ENCODE peak calls at places on chromosomes 5 and 9, in nine cellular contexts. I is IMR-90; H is RWPE2; V is heart right ventricle; K is CD4-positive, alpha-beta memory T cell; N is AG04450; B is HCT116; E is ovary; O is hepatocyte. C is an unnamed sample.

GRCh38 chr5:14668247-14668646 is 3.7 kb downstream of the OTULIN start:
- DNase-seq in I (no peak), H (no peak), V (no peak), K (peak; percentile 61), N (no peak), B (no peak), E (no peak), O (no peak), C (no peak)

GRCh38 chr9:138007566-138008080 is 130.0 kb downstream of the CACNA1B start:
- DNase-seq in I (no peak), H (no peak), V (no peak), K (no peak), N (no peak), B (no peak), E (peak; percentile 12), O (peak; percentile 2), C (no peak)

GRCh38 chr5:176837707-176838115 is 27.4 kb downstream of the UNC5A start:
- DNase-seq in I (peak; percentile 83), H (peak; percentile 92), V (peak; percentile 90), K (peak; percentile 73), N (peak; percentile 53), B (peak; percentile 61), E (peak; percentile 93), O (peak; percentile 97), C (peak; percentile 16)

GRCh38 chr5:150589791-150590601 is 50.5 kb upstream of the SYNPO start:
- DNase-seq in I (peak; percentile 62), H (peak; percentile 55), V (peak; percentile 72), K (no peak), N (no peak), B (no peak), E (peak; percentile 90), O (peak; percentile 81), C (no peak)

GRCh38 chr5:59296317-59297264 is 596.9 kb downstream of the PDE4D start:
- DNase-seq in I (peak; percentile 30), H (no peak), V (no peak), K (no peak), N (no peak), B (no peak), E (no peak), O (no peak), C (no peak)

GRCh38 chr9:27261517-27262211 is 35.3 kb downstream of the EQTN start:
- DNase-seq in I (peak; percentile 17), H (no peak), V (no peak), K (no peak), N (peak; percentile 11), B (no peak), E (no peak), O (no peak), C (no peak)

GRCh38 chr9:132018957-132019405 is 60.7 kb downstream of the MED27 start:
- DNase-seq in I (peak; percentile 24), H (no peak), V (no peak), K (no peak), N (no peak), B (no peak), E (no peak), O (no peak), C (no peak)

GRCh38 chr9:137339045-137339444 is 37.0 kb upstream of the NRARP start:
- DNase-seq in I (peak; percentile 17), H (no peak), V (no peak), K (no peak), N (no peak), B (no peak), E (no peak), O (no peak), C (no peak)

GRCh38 chr5:71974622-71975021 is 132.7 kb upstream of the MAP1B start:
- DNase-seq in I (no peak), H (no peak), V (no peak), K (no peak), N (no peak), B (no peak), E (no peak), O (no peak), C (no peak)

GRCh38 chr9:759541-759940 is 82.0 kb upstream of the DMRT1 start:
- DNase-seq in I (no peak), H (no peak), V (no peak), K (no peak), N (no peak), B (no peak), E (no peak), O (no peak), C (no peak)

DNA sequence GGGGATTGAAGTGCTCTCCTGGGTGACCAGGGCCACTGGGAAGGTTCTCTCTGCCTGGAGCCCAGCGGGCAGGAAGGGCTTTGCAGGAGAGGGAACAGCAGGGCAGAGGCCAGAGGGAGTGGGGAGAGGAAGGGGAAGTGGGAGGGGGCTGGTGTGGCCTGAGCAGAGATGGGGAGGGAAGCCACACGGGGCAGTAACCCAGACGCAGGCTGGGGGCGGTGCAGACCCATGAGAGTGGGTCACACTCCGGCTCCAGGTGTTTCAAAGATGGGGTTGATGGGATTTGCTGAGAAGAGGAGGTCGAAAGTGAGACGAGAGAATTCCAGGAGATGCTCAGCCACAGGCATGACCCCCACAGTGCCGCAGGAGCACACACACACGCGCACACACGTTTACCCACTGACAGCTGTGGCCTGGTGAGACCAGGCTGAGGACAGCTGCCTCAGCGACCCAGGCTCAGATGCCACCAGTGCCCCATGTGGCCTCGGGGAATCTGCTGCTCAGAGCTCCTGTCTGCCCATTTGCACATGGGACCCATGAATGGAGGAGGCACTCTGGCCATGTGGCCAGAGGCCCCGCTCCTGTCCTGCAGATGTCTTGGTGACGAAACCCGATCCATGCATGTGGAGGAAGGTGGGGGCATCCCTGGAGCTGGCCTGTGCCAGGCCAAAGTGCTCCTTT is 32.7 kb upstream of the FCN2 start:
- DNase-seq in I (no peak), H (no peak), V (no peak), K (no peak), N (no peak), B (no peak), E (no peak), O (no peak), C (no peak)
- H3K27ac ChIP-seq in I (no peak overlapping the region), H (no peak overlapping the region), V (no peak overlapping the region), K (no peak overlapping the region), N (no peak overlapping the region), B (no peak overlapping the region), E (no peak overlapping the region), O (no peak overlapping the region), C (no peak overlapping the region)

DNA sequence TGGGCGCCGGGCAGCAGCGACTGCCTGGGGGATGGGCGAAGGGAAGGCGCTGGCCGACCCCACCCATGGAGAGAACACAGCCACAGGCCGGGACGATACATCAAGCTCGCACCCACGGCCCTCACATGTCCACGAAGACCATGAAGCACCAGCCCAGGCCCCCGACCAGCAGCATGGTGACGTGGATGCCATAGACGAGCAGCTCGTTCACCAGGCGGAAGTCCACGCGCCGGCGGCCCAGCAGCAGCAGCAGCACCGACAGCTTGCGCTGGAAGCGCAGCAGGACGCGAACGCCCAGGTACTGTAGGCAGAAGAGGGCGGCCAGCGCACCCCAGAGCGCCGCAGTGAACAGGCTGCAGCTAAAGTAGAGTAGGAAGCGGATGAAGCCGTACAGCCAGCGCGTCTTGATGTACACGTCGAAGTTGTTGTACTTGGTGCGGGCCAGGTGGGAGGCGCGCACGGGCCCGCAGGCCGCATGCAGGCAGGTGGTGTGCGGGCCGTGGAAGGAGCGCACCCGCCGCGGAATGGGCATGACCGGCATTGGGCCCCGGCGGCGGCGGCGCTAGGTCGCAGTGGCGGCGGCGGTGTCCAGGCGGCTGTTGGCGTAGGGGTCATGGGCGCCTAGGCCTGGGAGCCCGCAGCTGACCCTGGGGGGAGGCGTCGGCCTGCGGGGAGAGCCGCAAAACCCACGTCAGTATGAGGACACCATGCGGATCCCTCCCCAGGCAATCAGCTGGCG is 2.1 kb downstream of the TMEM250 start:
- DNase-seq in I (no peak), H (no peak), V (no peak), K (no peak), N (no peak), B (no peak), E (no peak), O (no peak), C (no peak)
- H3K27ac ChIP-seq in I (no peak overlapping the region), H (no peak overlapping the region), V (no peak overlapping the region), K (no peak overlapping the region), N (no peak overlapping the region), B (peak overlapping the region; percentile 100), E (no peak overlapping the region), O (peak overlapping the region; percentile 98), C (no peak overlapping the region)

GRCh38 chr9:104854613-104855012 is 73.3 kb downstream of the ABCA1 start:
- DNase-seq in I (no peak), H (no peak), V (no peak), K (no peak), N (no peak), B (no peak), E (no peak), O (no peak), C (peak; percentile 84)
- H3K27ac ChIP-seq in I (no peak overlapping the region), H (peak overlapping the region; percentile 83), V (no peak overlapping the region), K (no peak overlapping the region), N (no peak overlapping the region), B (no peak overlapping the region), E (no peak overlapping the region), O (peak overlapping the region; percentile 59), C (peak overlapping the region; percentile 87)

GRCh38 chr5:6359941-6360683 is 18.2 kb downstream of the MED10 start:
- DNase-seq in I (no peak), H (no peak), V (no peak), K (no peak), N (no peak), B (no peak), E (no peak), O (no peak), C (no peak)
- H3K27ac ChIP-seq in I (no peak overlapping the region), H (no peak overlapping the region), V (no peak overlapping the region), K (no peak overlapping the region), N (no peak overlapping the region), B (no peak overlapping the region), E (no peak overlapping the region), O (no peak overlapping the region), C (no peak overlapping the region)

DNA sequence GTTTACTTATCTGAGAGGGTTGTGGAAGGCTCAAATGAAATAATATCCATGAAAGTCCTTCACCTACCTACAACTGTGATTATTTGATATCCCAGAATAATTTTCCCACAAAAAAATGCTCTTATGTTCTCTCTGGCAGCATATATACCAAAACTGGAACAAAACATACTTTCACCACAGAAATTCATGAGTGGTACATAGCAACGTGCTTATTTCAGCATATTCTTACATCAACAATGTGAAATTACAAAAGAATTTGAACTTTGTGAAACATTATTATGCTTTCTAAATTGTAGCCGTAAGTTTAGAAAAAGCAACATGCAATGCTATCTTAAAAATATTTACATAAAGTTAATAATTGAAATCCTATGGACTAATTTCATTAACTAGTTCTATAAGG is 137.1 kb downstream of the GABRB2 start:
- DNase-seq in I (no peak), H (no peak), V (no peak), K (no peak), N (no peak), B (no peak), E (no peak), O (no peak), C (no peak)
- H3K27ac ChIP-seq in I (no peak overlapping the region), H (no peak overlapping the region), V (no peak overlapping the region), K (no peak overlapping the region), N (no peak overlapping the region), B (no peak overlapping the region), E (no peak overlapping the region), O (no peak overlapping the region), C (no peak overlapping the region)

C was measured in epithelial cell of prostate.